ENCODE peak calls at places on chromosomes 1 and 21, in seven cellular contexts. M, J, W, T, U, A and V are unnamed samples.

GRCh38 chr1:1954831-1955441 is 35.9 kb upstream of the TMEM52 start:
- DNase-seq in M (no peak), J (peak; percentile 54), W (no peak), T (no peak), U (no peak), A (no peak), V (peak; percentile 86)

GRCh38 chr1:9238550-9238949 is 4.0 kb downstream of the H6PD start:
- DNase-seq in M (peak; percentile 33), J (no peak), W (no peak), T (no peak), U (no peak), A (no peak), V (no peak)

GRCh38 chr1:183550915-183551314 is 39.3 kb downstream of the NCF2 start:
- DNase-seq in M (no peak), J (no peak), W (no peak), T (no peak), U (no peak), A (no peak), V (no peak)

GRCh38 chr1:22751124-22751531 is 40.5 kb downstream of the EPHB2 start:
- DNase-seq in M (no peak), J (no peak), W (no peak), T (no peak), U (no peak), A (no peak), V (no peak)

GRCh38 chr1:78279051-78279450 is 211.7 kb upstream of the PTGFR start:
- DNase-seq in M (peak; percentile 92), J (no peak), W (no peak), T (no peak), U (no peak), A (no peak), V (no peak)

GRCh38 chr1:197892684-197893083 is 9.7 kb upstream of the C1orf53 start:
- DNase-seq in M (no peak), J (no peak), W (no peak), T (no peak), U (no peak), A (no peak), V (no peak)

GRCh38 chr21:24369751-24370150 is 1237.5 kb downstream of the MRPL39 start:
- DNase-seq in M (no peak), J (no peak), W (no peak), T (no peak), U (no peak), A (no peak), V (no peak)

GRCh38 chr1:91877574-91878208 is 8.3 kb downstream of the TGFBR3 start:
- DNase-seq in M (no peak), J (no peak), W (no peak), T (no peak), U (no peak), A (no peak), V (no peak)

GRCh38 chr1:5566924-5567323 is 425.3 kb downstream of the NPHP4 start:
- DNase-seq in M (no peak), J (no peak), W (no peak), T (no peak), U (no peak), A (no peak), V (no peak)

GRCh38 chr1:93906480-93906879 is 2.8 kb downstream of the GCLM start:
- DNase-seq in M (no peak), J (no peak), W (no peak), T (no peak), U (no peak), A (no peak), V (no peak)

GRCh38 chr1:182888736-182889531 is 49.8 kb downstream of the DHX9 start:
- DNase-seq in M (peak; percentile 66), J (no peak), W (no peak), T (no peak), U (no peak), A (no peak), V (no peak)

GRCh38 chr21:37811711-37812110 is 104.5 kb downstream of the KCNJ6 start:
- DNase-seq in M (peak; percentile 15), J (no peak), W (no peak), T (no peak), U (no peak), A (no peak), V (no peak)

GRCh38 chr21:46625759-46626158 is 9.7 kb upstream of the PRMT2 start:
- DNase-seq in M (no peak), J (no peak), W (no peak), T (no peak), U (no peak), A (no peak), V (no peak)

GRCh38 chr1:166069390-166069789 is 97.4 kb downstream of the FAM78B start:
- DNase-seq in M (peak; percentile 2), J (no peak), W (no peak), T (no peak), U (no peak), A (no peak), V (no peak)

GRCh38 chr1:58986996-58987767 is 203.3 kb upstream of the JUN start:
- DNase-seq in M (no peak), J (no peak), W (no peak), T (no peak), U (peak; percentile 22), A (no peak), V (no peak)

GRCh38 chr1:195376190-195376589 is 1232.0 kb downstream of the KCNT2 start:
- DNase-seq in M (peak; percentile 12), J (no peak), W (no peak), T (no peak), U (no peak), A (no peak), V (no peak)

GRCh38 chr21:29302340-29302991 is 3.7 kb downstream of the BACH1 start:
- DNase-seq in M (peak; percentile 19), J (no peak), W (no peak), T (no peak), U (no peak), A (no peak), V (no peak)

GRCh38 chr1:228902781-228903572 is 167.7 kb downstream of the RHOU start:
- DNase-seq in M (peak; percentile 98), J (no peak), W (peak; percentile 66), T (peak; percentile 88), U (no peak), A (peak; percentile 70), V (no peak)

GRCh38 chr1:238681021-238681420 is 705.3 kb upstream of the CHRM3 start:
- DNase-seq in M (no peak), J (no peak), W (no peak), T (no peak), U (no peak), A (no peak), V (no peak)

GRCh38 chr1:207494171-207494570 is 1.8 kb upstream of the CR1 start:
- DNase-seq in M (no peak), J (no peak), W (no peak), T (no peak), U (no peak), A (no peak), V (no peak)

GRCh38 chr1:90987860-90988259 is 34.0 kb downstream of the ZNF644 start:
- DNase-seq in M (no peak), J (no peak), W (no peak), T (no peak), U (no peak), A (no peak), V (no peak)

GRCh38 chr1:93304716-93305138 is 41.0 kb upstream of the DR1 start:
- DNase-seq in M (peak; percentile 79), J (peak; percentile 41), W (no peak), T (no peak), U (peak; percentile 66), A (no peak), V (no peak)

GRCh38 chr1:160682983-160683886 is 28.4 kb downstream of the CD48 start:
- DNase-seq in M (no peak), J (no peak), W (no peak), T (no peak), U (peak; percentile 39), A (no peak), V (no peak)

GRCh38 chr1:210372491-210372890 is 43.8 kb downstream of the HHAT start:
- DNase-seq in M (no peak), J (no peak), W (no peak), T (no peak), U (no peak), A (no peak), V (no peak)

GRCh38 chr1:237255071-237255470 is 213.1 kb downstream of the RYR2 start:
- DNase-seq in M (no peak), J (no peak), W (no peak), T (no peak), U (no peak), A (no peak), V (no peak)

GRCh38 chr1:174406421-174406820 is 41.3 kb upstream of the GPR52 start:
- DNase-seq in M (no peak), J (no peak), W (no peak), T (no peak), U (no peak), A (no peak), V (no peak)

GRCh38 chr1:101567582-101568189 is 330.9 kb downstream of the S1PR1 start:
- DNase-seq in M (peak; percentile 0), J (peak; percentile 50), W (no peak), T (no peak), U (peak; percentile 37), A (no peak), V (no peak)